ENCODE peak calls at places on chromosomes 7 and 10, in five cellular contexts. K is keratinocyte, C is RPMI7951, H is fibroblast of the aortic adventitia, X is amygdala. I is an unnamed sample.

GRCh38 chr10:49363309-49364031 is 32.4 kb downstream of the DRGX start:
- DNase-seq in K (no peak), C (no peak), H (no peak), X (no peak), I (no peak)

GRCh38 chr10:99852481-99853213 is 70.2 kb downstream of the ABCC2 start:
- DNase-seq in K (no peak), C (peak), H (no peak), X (no peak), I (no peak)

GRCh38 chr7:38318803-38319416 is 45.5 kb upstream of the TARP start:
- DNase-seq in K (peak), C (peak), H (peak), X (no peak), I (no peak)

GRCh38 chr10:96417432-96417831 is 58.6 kb upstream of the OPALIN start:
- DNase-seq in K (no peak), C (peak), H (no peak), X (no peak), I (no peak)

GRCh38 chr10:14748471-14748870 is 26.2 kb downstream of the FAM107B start:
- DNase-seq in K (no peak), C (no peak), H (no peak), X (no peak), I (no peak)

GRCh38 chr7:158237672-158238335 is 349.8 kb downstream of the PTPRN2 start:
- DNase-seq in K (no peak), C (no peak), H (no peak), X (no peak), I (no peak)

GRCh38 chr10:97333601-97334369 is 744 bp downstream of the FRAT2 start:
- DNase-seq in K (no peak), C (peak), H (peak), X (no peak), I (no peak)

GRCh38 chr7:123784263-123784662 is 35.5 kb upstream of the WASL start:
- DNase-seq in K (no peak), C (no peak), H (peak), X (no peak), I (no peak)

GRCh38 chr10:5364365-5364764 is 401 bp upstream of the UCN3 start:
- DNase-seq in K (no peak), C (no peak), H (no peak), X (no peak), I (no peak)

GRCh38 chr7:107810626-107811025 is 7.6 kb upstream of the SLC26A3 start:
- DNase-seq in K (no peak), C (no peak), H (no peak), X (no peak), I (no peak)

GRCh38 chr10:11854301-11854700 is 31.1 kb downstream of the PROSER2 start:
- DNase-seq in K (no peak), C (no peak), H (no peak), X (no peak), I (no peak)